ENCODE peak calls at places on chromosomes 5 and 9, in ten cellular contexts. M is HCT116, Q is endothelial cell of umbilical vein, E is neural progenitor cell, C is keratinocyte, V is GM23248, Z is hepatocyte, P is fibroblast of lung, F is K562, B is astrocyte. J is an unnamed sample.

GRCh38 chr9:126394802-126395201 is 68.2 kb downstream of the MVB12B start:
- DNase-seq in P (no peak), E (no peak), M (no peak), C (no peak), B (no peak), Z (no peak), V (no peak), Q (no peak), F (no peak), J (no peak)

GRCh38 chr9:69932901-69933300 is 110.7 kb upstream of the MAMDC2 start:
- DNase-seq in E (peak; percentile 73), P (no peak), Q (peak; percentile 44), F (peak; percentile 23), Z (peak; percentile 43), M (peak; percentile 39), C (no peak), B (no peak), V (peak; percentile 39), J (no peak)

GRCh38 chr5:122311888-122312669 is at the start of gene SNCAIP:
- DNase-seq in Q (peak; percentile 58), V (peak; percentile 79), B (peak; percentile 43), M (no peak), E (peak; percentile 83), C (no peak), Z (peak; percentile 75), F (peak; percentile 24), P (peak; percentile 63), J (no peak)

GRCh38 chr5:142395334-142395733 is 70.5 kb upstream of the SPRY4 start:
- DNase-seq in V (no peak), M (no peak), C (no peak), E (no peak), F (no peak), Q (no peak), B (no peak), Z (no peak), P (peak; percentile 31), J (no peak)

GRCh38 chr5:92599217-92599810 is 981.7 kb downstream of the NR2F1-AS1 start:
- DNase-seq in Z (no peak), M (no peak), P (no peak), C (no peak), V (peak; percentile 5), Q (no peak), E (no peak), F (no peak), B (no peak), J (no peak)

GRCh38 chr9:15999422-16000339 is 446.8 kb downstream of the CCDC171 start:
- DNase-seq in F (no peak), P (peak; percentile 97), B (peak; percentile 96), Q (peak; percentile 52), Z (peak; percentile 10), M (peak; percentile 48), C (peak; percentile 32), V (peak; percentile 95), E (no peak), J (peak; percentile 60)

GRCh38 chr9:83027153-83027867 is 35.6 kb downstream of the RASEF start:
- DNase-seq in P (peak; percentile 97), Z (peak; percentile 30), B (peak; percentile 96), E (no peak), V (peak; percentile 91), M (peak; percentile 22), Q (no peak), F (no peak), C (peak; percentile 77), J (peak; percentile 93)

GRCh38 chr9:86350006-86350755 is 4.0 kb downstream of the TUT7 start:
- DNase-seq in E (no peak), V (no peak), Q (no peak), M (no peak), P (no peak), B (no peak), F (peak; percentile 6), Z (no peak), C (no peak), J (no peak)

GRCh38 chr5:42397267-42397666 is 26.0 kb upstream of the GHR start:
- DNase-seq in F (no peak), Z (no peak), C (no peak), Q (no peak), P (no peak), B (no peak), M (no peak), E (no peak), V (no peak), J (no peak)

GRCh38 chr9:99000480-99001395 is 57.0 kb downstream of the COL15A1 start:
- DNase-seq in F (peak; percentile 82), B (peak; percentile 68), M (peak; percentile 34), Q (peak; percentile 60), Z (peak; percentile 77), C (peak; percentile 28), E (peak; percentile 63), V (peak; percentile 82), P (peak; percentile 75), J (peak; percentile 59)

GRCh38 chr5:17614872-17615605 is 4.8 kb downstream of the TAF11L12 start:
- DNase-seq in Q (no peak), E (no peak), C (no peak), Z (no peak), V (no peak), P (no peak), M (no peak), F (no peak), B (no peak), J (no peak)

GRCh38 chr5:38113456-38113855 is 144.9 kb upstream of the EGFLAM start:
- DNase-seq in C (no peak), E (no peak), B (no peak), P (no peak), F (no peak), V (no peak), Z (no peak), Q (no peak), M (no peak), J (no peak)

GRCh38 chr5:150044334-150044681 is 42.0 kb downstream of the CSF1R start:
- DNase-seq in B (peak; percentile 81), Q (peak; percentile 83), C (no peak), Z (peak; percentile 42), M (no peak), E (no peak), F (no peak), V (peak; percentile 72), P (peak; percentile 86), J (no peak)

GRCh38 chr9:130692365-130692764 is 1.2 kb upstream of the EXOSC2 start:
- DNase-seq in E (peak; percentile 95), B (no peak), Z (peak; percentile 85), M (no peak), F (no peak), Q (peak; percentile 57), P (peak; percentile 53), C (no peak), V (peak; percentile 30), J (no peak)

GRCh38 chr5:168481330-168481788 is 4.9 kb upstream of the RARS1 start:
- DNase-seq in M (no peak), E (no peak), Z (no peak), Q (no peak), P (no peak), F (no peak), B (no peak), V (no peak), C (no peak), J (no peak)

GRCh38 chr5:167587768-167588167 is 703.7 kb upstream of the WWC1 start:
- DNase-seq in C (no peak), B (no peak), Q (no peak), E (peak; percentile 75), P (peak; percentile 47), V (peak; percentile 54), Z (peak; percentile 57), F (no peak), M (peak; percentile 8), J (no peak)

DNA sequence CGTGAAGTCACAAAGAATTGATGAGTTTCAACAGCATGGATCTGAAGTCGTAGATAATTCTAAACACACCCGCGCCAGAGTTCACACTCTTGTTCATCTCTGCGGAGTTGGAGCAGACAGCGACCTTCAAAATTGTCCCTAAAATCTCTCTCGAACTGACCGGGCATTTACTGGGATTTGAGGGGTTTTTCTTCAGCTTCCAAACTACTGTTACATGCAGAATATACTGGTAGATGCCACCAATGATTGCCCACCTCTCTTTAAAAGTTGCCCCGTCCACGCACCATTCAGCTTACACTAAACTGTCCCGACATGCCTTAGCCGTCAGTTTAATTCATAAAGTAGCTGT is 5.2 kb upstream of the ISL1 start:
- DNase-seq in Q (no peak), B (no peak), V (no peak), M (no peak), P (no peak), F (no peak), Z (no peak), C (no peak), E (no peak), J (no peak)
- TF ChIP-seq EZH2 in Q (no peak), B (no peak), V (peak; percentile 68), M (no peak), P (no peak), F (no peak), Z (no peak), C (no peak), E (peak; percentile 33), J (no peak)

GRCh38 chr9:5793812-5794211 is 39.1 kb downstream of the ERMP1 start:
- DNase-seq in E (no peak), P (no peak), Z (no peak), M (no peak), V (no peak), Q (no peak), F (no peak), C (no peak), B (no peak), J (no peak)
- H3K9me3 ChIP-seq in E (no peaks in the 10 kb centered on the region), P (no peaks in the 10 kb centered on the region), Z (no peaks in the 10 kb centered on the region), M (no peaks in the 10 kb centered on the region), V (no peaks in the 10 kb centered on the region), Q (no peaks in the 10 kb centered on the region), F (no peaks in the 10 kb centered on the region), C (no peaks in the 10 kb centered on the region), B (no peaks in the 10 kb centered on the region), J (no peaks in the 10 kb centered on the region)

GRCh38 chr9:113711251-113711650 is 164.9 kb upstream of the ZNF618 start:
- DNase-seq in M (no peak), Q (no peak), B (no peak), P (no peak), F (no peak), C (no peak), Z (no peak), V (no peak), E (no peak), J (no peak)
- H3K4me1 ChIP-seq in M (no peaks in the 10 kb centered on the region), Q (peaks cover under 1% of the 10 kb centered on the region), B (no peaks in the 10 kb centered on the region), P (no peaks in the 10 kb centered on the region), F (no peaks in the 10 kb centered on the region), C (no peaks in the 10 kb centered on the region), Z (peaks cover 4% of the 10 kb centered on the region), V (no peaks in the 10 kb centered on the region), E (no peaks in the 10 kb centered on the region), J (no peaks in the 10 kb centered on the region)

DNA sequence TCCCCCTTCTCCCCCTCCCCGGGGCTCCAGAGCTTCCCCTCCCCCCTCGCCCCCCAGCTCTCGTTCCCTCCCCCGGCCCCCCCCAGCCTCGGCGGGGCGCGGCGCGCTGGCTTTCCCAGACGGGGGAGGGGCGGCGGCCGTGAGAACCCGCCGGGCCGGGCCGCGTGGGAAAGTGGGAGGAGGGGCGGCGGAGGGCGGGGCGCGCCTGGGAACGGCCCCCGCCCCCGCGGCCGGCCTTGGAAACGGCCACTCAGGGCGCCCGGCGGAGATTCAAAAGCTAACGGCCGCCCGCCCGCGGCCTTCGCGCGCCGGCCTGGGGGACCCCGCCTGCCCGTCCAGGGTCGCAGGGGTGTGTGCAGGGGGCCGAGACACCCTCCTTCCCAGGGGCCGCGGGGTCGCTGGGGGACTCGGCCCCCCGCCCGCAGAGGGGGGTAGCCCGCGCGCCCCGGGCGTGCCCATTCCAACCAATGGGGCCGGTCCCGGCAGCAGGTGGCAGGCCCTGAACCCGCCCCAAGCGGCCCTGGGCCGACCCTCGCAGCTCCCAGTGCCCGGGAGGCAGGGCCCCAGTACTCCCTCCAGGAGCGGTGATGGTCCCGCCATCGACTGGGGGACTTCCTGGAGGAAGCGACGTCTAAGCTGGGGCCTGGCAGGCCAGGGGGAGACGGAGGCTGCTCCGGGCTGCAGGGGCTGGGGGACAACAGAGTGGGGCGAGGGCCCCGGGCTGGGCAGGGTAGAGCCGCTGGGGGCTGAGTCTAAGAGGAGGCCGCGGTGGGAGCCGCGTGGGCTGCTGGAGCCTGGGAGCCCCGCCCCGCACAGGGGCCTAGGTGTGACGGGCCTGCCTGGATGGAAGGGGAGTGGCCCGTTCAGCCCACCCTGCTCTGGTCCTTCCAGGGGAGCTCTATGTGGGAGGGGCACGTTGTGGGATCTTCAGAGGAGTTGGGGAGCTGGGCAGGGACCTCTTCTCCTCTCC is 14.2 kb upstream of the NRARP start:
- DNase-seq in C (no peak), V (peak; percentile 77), F (peak; percentile 86), Q (peak; percentile 65), E (peak; percentile 81), M (no peak), B (no peak), P (no peak), Z (peak; percentile 85), J (no peak)
- TF ChIP-seq EZH2 in C (no peak), V (no peak), F (no peak), Q (no peak), E (no peak), M (no peak), B (no peak), P (no peak), Z (no peak), J (no peak)